ENCODE peak calls at places on chromosomes 13 and 19, in four cellular contexts. J is IMR-90; O is CD8-positive, alpha-beta T cell; D is neural progenitor cell. A is an unnamed sample.

GRCh38 chr13:64371045-64371444 is 2859.1 kb downstream of the PCDH9 start:
- DNase-seq in O (no peak), D (no peak), J (peak; percentile 41), A (no peak)

GRCh38 chr19:27793128-27793643 is 1419.8 kb downstream of the UQCRFS1 start:
- DNase-seq in D (peak; percentile 90), O (peak; percentile 57), J (peak; percentile 58), A (peak; percentile 84)

GRCh38 chr13:110263906-110264305 is 43.1 kb downstream of the COL4A1 start:
- DNase-seq in D (peak; percentile 45), O (no peak), J (no peak), A (no peak)

GRCh38 chr19:50314724-50315700 is 14.2 kb downstream of the KCNC3 start:
- DNase-seq in O (no peak), D (peak; percentile 62), J (no peak), A (peak; percentile 71)

GRCh38 chr13:50198508-50198907 is 183.3 kb downstream of the KCNRG start:
- DNase-seq in O (no peak), D (no peak), J (peak; percentile 20), A (no peak)

GRCh38 chr19:30536975-30537374 is 164.8 kb downstream of the ZNF536 start:
- DNase-seq in D (no peak), O (no peak), J (no peak), A (no peak)

GRCh38 chr13:106680796-106681482 is 113.0 kb upstream of the ARGLU1 start:
- DNase-seq in J (no peak), D (peak; percentile 94), O (no peak), A (no peak)

GRCh38 chr19:53558404-53558803 is 20.5 kb downstream of the ZNF331 start:
- DNase-seq in D (no peak), O (no peak), J (no peak), A (no peak)

GRCh38 chr13:42369071-42369795 is 97.3 kb downstream of the AKAP11 start:
- DNase-seq in J (no peak), O (no peak), D (no peak), A (no peak)

GRCh38 chr13:90613076-90613795 is 734.3 kb upstream of the MIR17HG start:
- DNase-seq in J (no peak), D (no peak), O (no peak), A (no peak)

GRCh38 chr19:14979498-14980255 is at the start of gene SLC1A6:
- DNase-seq in O (no peak), D (peak; percentile 89), J (no peak), A (no peak)

GRCh38 chr13:73133536-73133935 is 74.7 kb downstream of the KLF5 start:
- DNase-seq in J (no peak), O (no peak), D (no peak), A (no peak)

GRCh38 chr13:43878897-43879322 is 630 bp downstream of the CCDC122 start:
- DNase-seq in J (peak; percentile 81), D (peak; percentile 71), O (peak; percentile 19), A (peak; percentile 95)

GRCh38 chr13:112213467-112214245 is 146.7 kb downstream of the SOX1 start:
- DNase-seq in O (no peak), J (no peak), D (no peak), A (no peak)

GRCh38 chr13:36965767-36966166 is 33.4 kb downstream of the ALG5 start:
- DNase-seq in J (peak; percentile 90), D (no peak), O (no peak), A (no peak)

GRCh38 chr19:19134687-19135158 is 3.6 kb downstream of the TMEM161A start:
- DNase-seq in J (no peak), D (peak; percentile 55), O (no peak), A (peak; percentile 87)

GRCh38 chr13:111395511-111396393 is 75.3 kb downstream of the TEX29 start:
- DNase-seq in D (no peak), O (no peak), J (no peak), A (no peak)

GRCh38 chr13:111572956-111573355 is 252.5 kb downstream of the TEX29 start:
- DNase-seq in J (no peak), O (no peak), D (no peak), A (no peak)

GRCh38 chr19:5106361-5106760 is 137.4 kb downstream of the KDM4B start:
- DNase-seq in J (no peak), D (no peak), O (no peak), A (no peak)

DNA sequence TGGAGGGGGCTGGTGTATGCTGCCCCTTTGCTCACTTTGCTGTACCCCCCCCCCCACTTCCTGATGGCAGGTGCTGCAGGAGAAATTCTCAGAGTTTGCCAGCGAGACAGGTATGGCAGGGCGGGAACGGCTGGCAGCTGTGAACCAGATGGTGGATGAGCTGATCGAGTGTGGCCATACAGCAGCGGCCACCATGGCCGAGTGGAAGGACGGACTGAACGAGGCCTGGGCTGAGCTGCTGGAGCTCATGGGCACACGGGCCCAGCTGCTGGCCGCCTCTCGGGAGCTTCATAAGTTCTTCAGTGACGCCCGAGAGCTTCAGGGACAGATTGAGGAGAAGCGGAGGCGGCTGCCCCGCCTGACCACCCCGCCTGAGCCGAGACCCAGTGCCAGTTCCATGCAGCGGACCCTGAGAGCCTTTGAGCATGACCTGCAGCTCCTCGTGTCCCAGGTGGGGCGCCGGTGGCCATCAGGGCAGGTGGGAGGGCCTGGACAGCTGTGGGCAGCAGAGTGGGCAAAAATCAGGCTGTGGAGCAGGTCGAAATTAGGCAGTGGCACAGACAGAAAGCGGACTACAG is 19.6 kb upstream of the SHKBP1 start:
- DNase-seq in O (no peak), D (no peak), J (no peak), A (peak; percentile 63)
- H3K27me3 ChIP-seq in O (peaks cover 3% of the 10 kb centered on the region), D (peaks cover 86% of the 10 kb centered on the region), J (peaks cover 61% of the 10 kb centered on the region), A (peaks cover 80% of the 10 kb centered on the region)

GRCh38 chr19:35644987-35645679 is 3.0 kb upstream of the COX6B1 start:
- DNase-seq in D (peak; percentile 96), O (peak; percentile 57), J (peak; percentile 16), A (peak; percentile 86)
- H3K4me1 ChIP-seq in D (peaks cover 22% of the 10 kb centered on the region), O (peaks cover 44% of the 10 kb centered on the region), J (peaks cover 11% of the 10 kb centered on the region), A (peaks cover 9% of the 10 kb centered on the region)

GRCh38 chr13:105338044-105338443 is 1197.4 kb downstream of the EFNB2 start:
- DNase-seq in O (no peak), J (no peak), D (no peak), A (no peak)
- H3K27ac ChIP-seq in O (no peak overlapping the region), J (no peak overlapping the region), D (no peak overlapping the region), A (no peak overlapping the region)

DNA sequence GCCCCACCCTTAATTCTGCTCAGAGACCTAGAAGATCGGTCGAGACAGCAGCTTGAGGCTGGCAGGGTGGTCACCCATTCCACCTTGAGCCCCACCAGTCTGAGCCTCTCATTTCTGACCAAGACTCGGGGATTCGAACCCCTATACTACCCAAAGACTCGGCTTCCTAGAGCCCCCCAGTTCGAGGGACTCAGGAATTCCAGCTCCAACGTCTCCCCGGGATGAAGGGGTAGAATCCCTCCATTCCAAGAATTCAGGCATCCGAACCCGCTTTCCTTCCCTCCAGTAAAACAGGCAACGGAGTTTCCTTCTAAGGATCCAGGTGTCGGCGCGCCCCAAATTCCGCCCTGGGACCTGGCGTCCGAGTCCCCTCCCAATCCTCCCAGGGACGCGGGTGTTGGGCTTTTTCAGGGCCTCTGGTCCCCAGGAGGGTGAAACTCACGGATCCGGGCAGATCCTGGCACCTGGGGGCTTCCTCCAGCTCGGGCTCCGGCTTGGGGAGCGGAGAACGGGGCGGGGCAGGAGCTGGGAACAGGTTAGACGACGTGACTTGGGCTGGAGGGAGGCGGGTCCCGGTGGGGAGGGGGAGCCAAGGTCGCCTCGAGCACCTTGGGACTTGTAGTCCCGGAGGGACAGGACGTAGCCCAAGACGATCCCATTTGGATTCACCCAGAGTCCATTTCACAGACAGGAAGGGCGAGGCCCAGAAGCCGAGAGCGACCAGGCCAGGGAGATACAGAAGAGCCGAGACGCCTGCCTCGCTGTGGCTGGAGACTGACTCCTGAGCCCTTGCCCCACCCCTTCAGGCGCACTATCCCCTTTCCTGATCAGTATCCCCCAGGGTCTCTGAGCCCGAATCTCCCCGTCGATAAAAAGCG is at the start of gene PPP1R13L:
- DNase-seq in O (no peak), J (peak; percentile 56), D (peak; percentile 86), A (peak; percentile 93)
- H3K27me3 ChIP-seq in O (peaks cover 26% of the 10 kb centered on the region), J (no peaks in the 10 kb centered on the region), D (peaks cover 41% of the 10 kb centered on the region), A (peaks cover 41% of the 10 kb centered on the region)

GRCh38 chr19:36674201-36674600 is 7.6 kb upstream of the ZNF461 start:
- DNase-seq in J (no peak), D (no peak), O (no peak), A (no peak)

GRCh38 chr19:36679455-36679854 is 8.0 kb upstream of the ZNF567 start:
- DNase-seq in J (no peak), D (no peak), O (no peak), A (no peak)
- H3K4me1 ChIP-seq in J (no peaks in the 10 kb centered on the region), D (no peaks in the 10 kb centered on the region), O (no peaks in the 10 kb centered on the region), A (no peaks in the 10 kb centered on the region)